ENCODE peak calls at places on chromosomes 13 and 19, in nine cellular contexts. L is cardiac muscle cell, M is pancreas, T is ovary, N is upper lobe of right lung, H is mammary epithelial cell, P is HCT116, B is neural progenitor cell, E is stomach. O is an unnamed sample. For H3K4me1, the result is how much of the 10 kb centered on the place peaks cover.

GRCh38 chr13:68185767-68186166 is 955.6 kb upstream of the PCDH9 start:
- DNase-seq in L (no peak), M (no peak), T (no peak), N (no peak), H (no peak), P (no peak), B (no peak), E (no peak), O (no peak)

GRCh38 chr13:56561327-56561726 is 579.4 kb upstream of the PRR20A start:
- DNase-seq in L (no peak), M (no peak), T (no peak), N (no peak), H (no peak), P (no peak), B (peak), E (no peak), O (no peak)

GRCh38 chr19:13095393-13095784 is 7.3 kb downstream of the LYL1 start:
- DNase-seq in L (no peak), M (no peak), T (no peak), N (no peak), H (no peak), P (no peak), B (peak), E (no peak), O (no peak)

GRCh38 chr13:43388282-43389034 is 365.1 kb downstream of the DNAJC15 start:
- DNase-seq in L (no peak), M (peak), T (no peak), N (no peak), H (peak), P (peak), B (no peak), E (peak), O (no peak)

GRCh38 chr13:27170221-27170520 is 1.4 kb downstream of the USP12 start:
- DNase-seq in L (no peak), M (no peak), T (no peak), N (no peak), H (peak), P (no peak), B (no peak), E (no peak), O (no peak)

GRCh38 chr13:28316841-28317240 is 178.1 kb downstream of the FLT1 start:
- DNase-seq in L (no peak), M (no peak), T (no peak), N (no peak), H (no peak), P (no peak), B (no peak), E (no peak), O (no peak)

GRCh38 chr19:5335101-5335500 is 5.5 kb downstream of the PTPRS start:
- DNase-seq in L (no peak), M (no peak), T (no peak), N (no peak), H (no peak), P (no peak), B (no peak), E (no peak), O (no peak)

GRCh38 chr13:27918041-27918917 is 1.5 kb upstream of the PDX1 start:
- DNase-seq in L (no peak), M (peak), T (no peak), N (no peak), H (no peak), P (no peak), B (peak), E (no peak), O (no peak)

GRCh38 chr19:50739132-50739746 is 16.1 kb downstream of the CLEC11A start:
- DNase-seq in L (no peak), M (no peak), T (no peak), N (no peak), H (no peak), P (no peak), B (no peak), E (no peak), O (no peak)

GRCh38 chr19:5001547-5002131 is 32.7 kb downstream of the KDM4B start:
- DNase-seq in L (peak), M (no peak), T (no peak), N (no peak), H (peak), P (peak), B (peak), E (no peak), O (no peak)

GRCh38 chr13:50911051-50911690 is 1.6 kb downstream of the RNASEH2B start:
- DNase-seq in L (peak), M (no peak), T (no peak), N (no peak), H (peak), P (no peak), B (peak), E (no peak), O (no peak)

GRCh38 chr19:15245370-15246197 is 13.3 kb upstream of the EPHX3 start:
- DNase-seq in L (no peak), M (no peak), T (no peak), N (no peak), H (no peak), P (no peak), B (no peak), E (no peak), O (no peak)

GRCh38 chr13:99527346-99527745 is 26.1 kb downstream of the TM9SF2 start:
- DNase-seq in L (no peak), M (no peak), T (no peak), N (no peak), H (no peak), P (no peak), B (no peak), E (no peak), O (no peak)

GRCh38 chr19:33064117-33064777 is 441 bp downstream of the RHPN2 start:
- DNase-seq in L (peak), M (peak), T (no peak), N (peak), H (no peak), P (no peak), B (no peak), E (peak), O (no peak)

GRCh38 chr13:34899888-34900287 is 42.2 kb upstream of the NBEA start:
- DNase-seq in L (no peak), M (no peak), T (no peak), N (no peak), H (no peak), P (no peak), B (no peak), E (no peak), O (no peak)

GRCh38 chr13:107361666-107362065 is 793.7 kb upstream of the ARGLU1 start:
- DNase-seq in L (peak), M (no peak), T (no peak), N (no peak), H (no peak), P (no peak), B (no peak), E (no peak), O (no peak)

GRCh38 chr19:47651691-47652090 is 42.8 kb downstream of the BICRA start:
- DNase-seq in L (no peak), M (no peak), T (no peak), N (no peak), H (no peak), P (no peak), B (no peak), E (no peak), O (no peak)

GRCh38 chr13:98977568-98978270 is at the start of gene DOCK9:
- DNase-seq in L (peak), M (peak), T (peak), N (peak), H (peak), P (no peak), B (peak), E (peak), O (peak)

GRCh38 chr13:99307648-99308339 is 595 bp upstream of the GPR183 start:
- DNase-seq in L (peak), M (peak), T (no peak), N (no peak), H (peak), P (no peak), B (no peak), E (no peak), O (no peak)

GRCh38 chr13:32587774-32588165 is 1.5 kb downstream of the PDS5B start:
- DNase-seq in L (no peak), M (no peak), T (no peak), N (no peak), H (peak), P (no peak), B (no peak), E (no peak), O (no peak)

DNA sequence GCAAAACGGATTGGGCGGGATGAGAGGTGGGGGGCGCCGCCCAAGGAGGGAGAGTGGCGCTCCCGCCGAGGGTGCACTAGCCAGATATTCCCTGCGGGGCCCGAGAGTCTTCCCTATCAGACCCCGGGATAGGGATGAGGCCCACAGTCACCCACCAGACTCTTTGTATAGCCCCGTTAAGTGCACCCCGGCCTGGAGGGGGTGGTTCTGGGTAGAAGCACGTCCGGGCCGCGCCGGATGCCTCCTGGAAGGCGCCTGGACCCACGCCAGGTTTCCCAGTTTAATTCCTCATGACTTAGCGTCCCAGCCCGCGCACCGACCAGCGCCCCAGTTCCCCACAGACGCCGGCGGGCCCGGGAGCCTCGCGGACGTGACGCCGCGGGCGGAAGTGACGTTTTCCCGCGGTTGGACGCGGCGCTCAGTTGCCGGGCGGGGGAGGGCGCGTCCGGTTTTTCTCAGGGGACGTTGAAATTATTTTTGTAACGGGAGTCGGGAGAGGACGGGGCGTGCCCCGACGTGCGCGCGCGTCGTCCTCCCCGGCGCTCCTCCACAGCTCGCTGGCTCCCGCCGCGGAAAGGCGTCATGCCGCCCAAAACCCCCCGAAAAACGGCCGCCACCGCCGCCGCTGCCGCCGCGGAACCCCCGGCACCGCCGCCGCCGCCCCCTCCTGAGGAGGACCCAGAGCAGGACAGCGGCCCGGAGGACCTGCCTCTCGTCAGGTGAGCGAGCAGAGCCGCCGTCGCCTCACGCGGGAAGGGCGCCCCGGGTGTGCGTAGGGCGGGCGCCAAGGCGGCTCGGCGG is at the start of gene RB1:
- DNase-seq in L (peak), M (peak), T (peak), N (peak), H (peak), P (peak), B (peak), E (peak), O (peak)
- TF ChIP-seq CTCF in L (no peak), M (no peak), T (peak), N (no peak), H (peak), P (no peak), B (peak), E (no peak), O (no peak)

DNA sequence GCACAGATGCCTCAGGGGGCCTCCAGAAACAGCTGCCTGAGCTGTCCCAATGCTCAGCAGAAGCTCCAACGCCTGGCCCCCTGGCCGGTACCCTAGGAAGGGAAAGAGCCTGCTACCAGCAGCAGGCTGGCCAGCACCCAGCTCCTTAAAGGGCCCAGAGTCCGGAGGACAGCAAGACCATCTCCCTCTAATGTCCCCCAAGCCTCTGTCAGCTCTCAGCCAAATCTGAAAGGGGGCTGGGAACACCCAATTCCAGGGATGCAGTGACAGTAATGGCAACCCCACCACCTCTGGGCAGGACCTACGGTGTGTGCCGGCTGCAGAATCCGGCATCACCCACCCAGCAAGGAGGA is 4.2 kb downstream of the PPP6R1 start:
- DNase-seq in L (no peak), M (no peak), T (no peak), N (no peak), H (no peak), P (no peak), B (no peak), E (no peak), O (no peak)
- H3K4me1 ChIP-seq in L (under half), M (under half), T (under half), N (under half), H (under half), P (under half), B (under half), E (half or more), O (half or more)

GRCh38 chr13:45119469-45119989 is 781 bp upstream of the GTF2F2 start:
- DNase-seq in L (peak), M (no peak), T (peak), N (no peak), H (peak), P (no peak), B (peak), E (no peak), O (no peak)

GRCh38 chr13:45121421-45121820 is 1.1 kb downstream of the GTF2F2 start:
- DNase-seq in L (peak), M (no peak), T (no peak), N (no peak), H (peak), P (peak), B (peak), E (no peak), O (no peak)

GRCh38 chr13:45119990-45120864 is at the start of gene GTF2F2:
- DNase-seq in L (peak), M (peak), T (peak), N (peak), H (peak), P (peak), B (peak), E (peak), O (peak)

GRCh38 chr13:45122941-45123340 is 2.6 kb downstream of the GTF2F2 start:
- DNase-seq in L (no peak), M (no peak), T (no peak), N (no peak), H (no peak), P (no peak), B (no peak), E (no peak), O (no peak)

GRCh38 chr13:45120967-45121366 is 657 bp downstream of the GTF2F2 start:
- DNase-seq in L (no peak), M (no peak), T (no peak), N (no peak), H (no peak), P (no peak), B (no peak), E (no peak), O (no peak)
- H3K4me3 ChIP-seq in L (peak), M (peak), T (peak), N (peak), H (peak), P (peak), B (peak), E (peak), O (peak)

DNA sequence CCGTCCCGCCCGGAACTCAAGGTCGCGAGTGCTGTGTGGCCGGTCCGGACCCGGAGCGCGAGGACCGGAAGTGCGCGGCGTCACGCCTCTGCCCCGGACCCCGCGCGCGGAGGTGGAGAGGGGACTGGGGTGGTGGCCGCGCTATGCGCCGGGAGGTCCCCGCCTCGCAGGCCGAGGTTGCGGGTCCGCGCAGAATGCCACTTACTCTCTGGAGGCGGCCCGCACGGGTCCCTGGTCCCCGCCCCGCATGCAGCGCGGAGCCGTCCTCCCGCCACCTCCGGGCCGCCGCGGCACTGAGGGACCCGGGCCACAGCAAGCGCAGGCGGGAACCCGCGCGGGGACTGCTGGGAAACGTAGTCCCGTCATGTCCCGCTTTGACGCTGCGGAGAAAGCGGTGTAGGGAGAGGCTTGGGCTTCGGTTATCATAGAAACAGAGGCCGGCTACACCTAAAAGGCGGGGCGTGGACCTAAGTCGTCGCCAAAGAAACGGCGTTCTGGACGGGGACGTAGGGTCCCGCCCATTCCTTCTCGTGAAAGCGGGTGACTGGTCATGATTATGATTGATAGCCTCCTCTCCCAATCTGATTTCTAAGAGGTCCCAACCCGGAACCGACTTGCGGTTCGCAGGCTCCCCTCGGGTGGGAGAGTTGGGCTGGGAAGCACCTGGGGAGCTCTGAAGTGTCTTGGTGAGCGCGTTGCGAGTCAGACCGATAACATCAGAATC is at the start of gene ZNF837:
- DNase-seq in L (peak), M (peak), T (peak), N (peak), H (peak), P (peak), B (peak), E (peak), O (peak)
- TF ChIP-seq CTCF in L (no peak), M (no peak), T (peak), N (no peak), H (no peak), P (no peak), B (no peak), E (no peak), O (no peak)

GRCh38 chr19:8001995-8002849 is 3.2 kb downstream of the ELAVL1 start:
- DNase-seq in L (peak), M (peak), T (peak), N (peak), H (peak), P (peak), B (peak), E (peak), O (peak)

GRCh38 chr19:8004723-8005513 is 523 bp downstream of the ELAVL1 start:
- DNase-seq in L (peak), M (no peak), T (no peak), N (peak), H (no peak), P (no peak), B (no peak), E (no peak), O (no peak)

GRCh38 chr19:8004001-8004400 is 1.4 kb downstream of the ELAVL1 start:
- DNase-seq in L (no peak), M (no peak), T (no peak), N (no peak), H (no peak), P (no peak), B (no peak), E (no peak), O (no peak)

GRCh38 chr19:8001651-8001994 is 3.8 kb downstream of the ELAVL1 start:
- DNase-seq in L (no peak), M (no peak), T (no peak), N (no peak), H (no peak), P (no peak), B (no peak), E (no peak), O (no peak)

GRCh38 chr19:8005534-8006256 is at the start of gene ELAVL1:
- DNase-seq in L (peak), M (peak), T (peak), N (peak), H (peak), P (peak), B (peak), E (peak), O (peak)
- H3K4me1 ChIP-seq in L (under half), M (under half), T (under half), N (under half), H (under half), P (under half), B (under half), E (half or more), O (under half)

GRCh38 chr19:43773725-43774102 is 7.1 kb downstream of the KCNN4 start:
- DNase-seq in L (no peak), M (no peak), T (no peak), N (no peak), H (no peak), P (no peak), B (peak), E (no peak), O (no peak)

GRCh38 chr19:43775299-43775890 is 5.4 kb downstream of the KCNN4 start:
- DNase-seq in L (no peak), M (no peak), T (no peak), N (no peak), H (no peak), P (no peak), B (no peak), E (no peak), O (no peak)

GRCh38 chr19:43776285-43776684 is 4.5 kb downstream of the KCNN4 start:
- DNase-seq in L (no peak), M (no peak), T (no peak), N (no peak), H (no peak), P (no peak), B (no peak), E (no peak), O (no peak)

GRCh38 chr19:43777163-43777700 is 3.5 kb downstream of the KCNN4 start:
- DNase-seq in L (no peak), M (no peak), T (no peak), N (no peak), H (peak), P (no peak), B (no peak), E (no peak), O (no peak)

GRCh38 chr19:43774103-43774939 is 6.5 kb downstream of the KCNN4 start:
- DNase-seq in L (peak), M (peak), T (peak), N (peak), H (no peak), P (no peak), B (peak), E (peak), O (peak)
- H3K4me3 ChIP-seq in L (peak), M (no peak), T (peak), N (peak), H (no peak), P (no peak), B (peak), E (peak), O (peak)

GRCh38 chr19:45883586-45883880 is 2.4 kb downstream of the IRF2BP1 start:
- DNase-seq in L (no peak), M (no peak), T (no peak), N (no peak), H (no peak), P (no peak), B (no peak), E (no peak), O (no peak)
- TF ChIP-seq CTCF in L (no peak), M (no peak), T (no peak), N (no peak), H (no peak), P (no peak), B (peak), E (no peak), O (peak)

GRCh38 chr19:35297922-35298321 is 6.0 kb downstream of the MAG start:
- DNase-seq in L (no peak), M (no peak), T (no peak), N (no peak), H (no peak), P (no peak), B (no peak), E (no peak), O (no peak)
- H3K4me1 ChIP-seq in L (under half), M (under half), T (under half), N (under half), H (under half), P (under half), B (under half), E (under half), O (under half)

DNA sequence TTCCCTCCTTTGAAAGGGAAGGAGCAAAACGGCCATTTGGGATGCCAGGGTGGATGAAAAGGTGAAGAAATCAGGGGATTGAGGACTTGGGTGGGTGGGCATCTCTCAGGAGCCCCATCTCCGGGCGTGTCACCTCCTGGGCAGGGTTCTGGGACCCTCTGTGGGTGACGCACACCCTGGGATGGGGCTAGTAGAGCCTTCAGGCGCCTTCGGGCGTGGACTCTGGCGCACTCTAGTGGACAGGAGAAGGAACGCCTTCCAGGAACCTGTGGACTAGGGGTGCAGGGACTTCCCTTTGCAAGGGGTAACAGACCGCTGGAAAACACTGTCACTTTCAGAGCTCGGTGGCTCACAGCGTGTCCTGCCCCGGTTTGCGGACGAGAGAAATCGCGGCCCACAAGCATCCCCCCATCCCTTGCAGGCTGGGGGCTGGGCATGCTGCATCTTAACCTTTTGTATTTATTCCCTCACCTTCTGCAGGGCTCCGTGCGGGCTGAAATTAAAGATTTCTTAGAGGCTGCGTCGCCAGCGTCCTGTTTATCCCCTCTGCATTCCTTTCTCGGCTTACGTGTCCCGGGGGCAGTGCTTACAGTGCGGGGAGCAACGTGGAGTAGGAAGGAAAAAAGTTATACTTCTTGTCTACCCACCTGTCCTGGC is 15.2 kb upstream of the S1PR4 start:
- DNase-seq in L (peak), M (peak), T (peak), N (peak), H (peak), P (no peak), B (peak), E (peak), O (peak)
- H3K4me3 ChIP-seq in L (no peak), M (no peak), T (no peak), N (no peak), H (no peak), P (no peak), B (peak), E (no peak), O (no peak)